ENCODE peak calls at places on chromosomes 3 and 15, in six cellular contexts. B, W, D, R, P and T are unnamed samples.

GRCh38 chr3:139520028-139520737 is 19.4 kb downstream of the RBP1 start:
- DNase-seq in B (peak), W (peak), D (no peak), R (no peak), P (no peak), T (peak)

GRCh38 chr15:36831125-36831914 is 251.9 kb downstream of the CDIN1 start:
- DNase-seq in B (peak), W (no peak), D (no peak), R (peak), P (no peak), T (peak)

GRCh38 chr3:125381743-125382142 is 6.6 kb upstream of the ZNF148 start:
- DNase-seq in B (peak), W (no peak), D (no peak), R (peak), P (no peak), T (no peak)

GRCh38 chr15:36362508-36362907 is 216.9 kb upstream of the CDIN1 start:
- DNase-seq in B (peak), W (peak), D (peak), R (peak), P (no peak), T (no peak)

GRCh38 chr3:30886888-30887287 is 7.6 kb downstream of the GADL1 start:
- DNase-seq in B (no peak), W (no peak), D (no peak), R (no peak), P (no peak), T (no peak)

GRCh38 chr3:102394517-102394916 is 40.3 kb upstream of the ZPLD1 start:
- DNase-seq in B (no peak), W (no peak), D (no peak), R (no peak), P (no peak), T (no peak)

GRCh38 chr15:76177491-76178040 is 117.8 kb downstream of the TMEM266 start:
- DNase-seq in B (peak), W (no peak), D (no peak), R (peak), P (no peak), T (no peak)

GRCh38 chr15:43329960-43330779 is at the start of gene LCMT2:
- DNase-seq in B (peak), W (peak), D (peak), R (peak), P (peak), T (peak)

GRCh38 chr3:134911611-134912604 is 116.8 kb downstream of the EPHB1 start:
- DNase-seq in B (no peak), W (no peak), D (no peak), R (no peak), P (no peak), T (no peak)

GRCh38 chr15:63075072-63075995 is 32.8 kb downstream of the TPM1 start:
- DNase-seq in B (peak), W (no peak), D (no peak), R (peak), P (no peak), T (peak)

GRCh38 chr3:42961633-42962032 is 17.5 kb upstream of the GASK1A start:
- DNase-seq in B (peak), W (peak), D (no peak), R (peak), P (peak), T (peak)

GRCh38 chr3:141452045-141452444 is 34.8 kb upstream of the RASA2 start:
- DNase-seq in B (peak), W (peak), D (no peak), R (peak), P (peak), T (peak)

GRCh38 chr3:56196700-56197099 is 271.6 kb downstream of the ERC2 start:
- DNase-seq in B (no peak), W (no peak), D (no peak), R (no peak), P (no peak), T (no peak)

GRCh38 chr3:108485146-108485545 is 25.2 kb downstream of the MYH15 start:
- DNase-seq in B (no peak), W (peak), D (peak), R (no peak), P (no peak), T (no peak)

GRCh38 chr15:83926116-83926515 is 272.2 kb downstream of the ADAMTSL3 start:
- DNase-seq in B (peak), W (no peak), D (no peak), R (no peak), P (no peak), T (no peak)

GRCh38 chr15:25798207-25798931 is 64.8 kb downstream of the ATP10A start:
- DNase-seq in B (peak), W (no peak), D (no peak), R (no peak), P (no peak), T (no peak)

GRCh38 chr3:40504636-40505430 is 1.0 kb upstream of the ZNF620 start:
- DNase-seq in B (peak), W (peak), D (no peak), R (peak), P (no peak), T (peak)

GRCh38 chr3:127670229-127670559 is 2.6 kb upstream of the ABTB1 start:
- DNase-seq in B (no peak), W (no peak), D (no peak), R (no peak), P (no peak), T (no peak)

GRCh38 chr3:46361408-46362283 is 7.7 kb downstream of the CCR2 start:
- DNase-seq in B (no peak), W (no peak), D (no peak), R (peak), P (no peak), T (peak)

GRCh38 chr3:127902486-127902885 is 12.5 kb upstream of the KBTBD12 start:
- DNase-seq in B (no peak), W (peak), D (no peak), R (no peak), P (no peak), T (no peak)

GRCh38 chr15:52093539-52094502 is 18.8 kb downstream of the BCL2L10 start:
- DNase-seq in B (peak), W (no peak), D (no peak), R (peak), P (no peak), T (no peak)

GRCh38 chr3:41682996-41683395 is 278.9 kb downstream of the ULK4 start:
- DNase-seq in B (peak), W (no peak), D (no peak), R (peak), P (no peak), T (peak)

GRCh38 chr3:57004154-57004730 is 56.2 kb upstream of the SPATA12 start:
- DNase-seq in B (no peak), W (no peak), D (no peak), R (no peak), P (no peak), T (peak)

GRCh38 chr3:128480717-128481437 is 12.1 kb downstream of the GATA2 start:
- DNase-seq in B (no peak), W (no peak), D (no peak), R (no peak), P (no peak), T (no peak)

GRCh38 chr3:127101411-127102067 is 91.4 kb upstream of the PRR23E start:
- DNase-seq in B (no peak), W (no peak), D (no peak), R (no peak), P (no peak), T (no peak)

GRCh38 chr15:33801954-33802353 is 166.3 kb upstream of the CHRM5 start:
- DNase-seq in B (no peak), W (no peak), D (no peak), R (no peak), P (no peak), T (no peak)

GRCh38 chr3:45611619-45612018 is 17.1 kb downstream of the LIMD1 start:
- DNase-seq in B (no peak), W (no peak), D (no peak), R (no peak), P (peak), T (no peak)

GRCh38 chr15:66936864-66937245 is 128.5 kb upstream of the SMAD3 start:
- DNase-seq in B (no peak), W (no peak), D (no peak), R (no peak), P (no peak), T (no peak)

GRCh38 chr3:142210608-142211007 is 14.8 kb downstream of the GK5 start:
- DNase-seq in B (no peak), W (no peak), D (no peak), R (peak), P (no peak), T (no peak)

GRCh38 chr15:78640840-78641733 is at the start of gene CHRNB4:
- DNase-seq in B (no peak), W (peak), D (peak), R (peak), P (peak), T (no peak)

GRCh38 chr3:162165346-162165745 is 668.7 kb downstream of the OTOL1 start:
- DNase-seq in B (peak), W (no peak), D (no peak), R (peak), P (no peak), T (no peak)

GRCh38 chr15:86743283-86743903 is 663.7 kb downstream of the AGBL1 start:
- DNase-seq in B (no peak), W (peak), D (peak), R (peak), P (peak), T (peak)

GRCh38 chr3:5055352-5056004 is 66.6 kb upstream of the ARL8B start:
- DNase-seq in B (no peak), W (no peak), D (no peak), R (no peak), P (no peak), T (no peak)

GRCh38 chr15:100733088-100733487 is 130.7 kb downstream of the ASB7 start:
- DNase-seq in B (peak), W (peak), D (no peak), R (peak), P (no peak), T (peak)

GRCh38 chr3:172711457-172711800 is 562 bp upstream of the NCEH1 start:
- DNase-seq in B (no peak), W (no peak), D (no peak), R (no peak), P (no peak), T (peak)

GRCh38 chr3:172710709-172711456 is at the start of gene NCEH1:
- DNase-seq in B (peak), W (peak), D (peak), R (peak), P (peak), T (peak)

GRCh38 chr3:172707967-172708366 is 2.9 kb downstream of the NCEH1 start:
- DNase-seq in B (peak), W (no peak), D (no peak), R (peak), P (no peak), T (no peak)

GRCh38 chr3:172709776-172710708 is 825 bp downstream of the NCEH1 start:
- DNase-seq in B (peak), W (peak), D (no peak), R (peak), P (no peak), T (peak)

DNA sequence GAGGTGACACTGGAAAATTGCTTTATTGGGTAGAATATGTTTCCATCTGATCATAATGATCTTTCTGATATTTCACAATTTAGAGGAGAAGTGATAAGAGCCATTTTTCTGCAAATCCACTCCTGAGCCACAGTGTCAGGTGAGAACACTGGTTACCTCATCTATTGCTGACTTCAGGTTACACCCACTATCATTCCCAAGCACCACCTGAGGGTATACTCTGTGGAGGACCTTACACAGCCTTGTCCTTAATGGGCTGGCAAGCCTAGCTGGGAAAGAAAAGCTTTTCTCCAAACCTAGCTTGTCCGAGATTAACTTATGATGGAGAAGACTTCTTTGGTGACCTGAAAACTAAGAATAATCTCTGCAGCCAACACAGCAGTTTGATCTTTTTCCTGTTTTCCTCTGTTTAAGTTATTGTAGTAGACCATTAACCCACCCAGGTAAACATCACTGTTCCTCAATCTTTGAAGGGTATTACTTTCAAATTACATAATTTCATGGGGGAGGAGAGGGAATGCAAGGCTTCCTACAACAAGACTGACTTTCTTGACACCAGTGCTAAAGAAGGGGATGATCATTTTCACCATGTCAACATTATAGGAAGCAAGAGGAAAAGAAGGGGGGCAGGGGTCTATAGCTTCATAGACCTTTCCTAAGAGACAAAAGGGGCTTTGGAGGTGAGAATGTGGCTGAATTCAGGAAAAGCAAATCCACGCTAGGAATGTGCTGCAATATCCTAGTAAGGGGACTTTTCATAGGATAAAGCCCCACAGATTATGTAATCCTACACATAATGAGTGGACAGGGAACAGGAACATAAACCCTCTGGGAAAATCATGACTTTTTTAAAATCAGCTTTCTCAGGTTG is 1.7 kb downstream of the NCEH1 start:
- DNase-seq in B (peak), W (peak), D (no peak), R (peak), P (no peak), T (no peak)
- H3K4me3 ChIP-seq in B (peak), W (no peak), D (no peak), R (no peak), P (no peak), T (no peak)

GRCh38 chr3:2944628-2945027 is 165.5 kb downstream of the IL5RA start:
- DNase-seq in B (no peak), W (no peak), D (no peak), R (no peak), P (no peak), T (no peak)
- H3K4ac ChIP-seq in B (no peak), W (no peak), D (no peak), R (no peak), P (no peak), T (no peak)

DNA sequence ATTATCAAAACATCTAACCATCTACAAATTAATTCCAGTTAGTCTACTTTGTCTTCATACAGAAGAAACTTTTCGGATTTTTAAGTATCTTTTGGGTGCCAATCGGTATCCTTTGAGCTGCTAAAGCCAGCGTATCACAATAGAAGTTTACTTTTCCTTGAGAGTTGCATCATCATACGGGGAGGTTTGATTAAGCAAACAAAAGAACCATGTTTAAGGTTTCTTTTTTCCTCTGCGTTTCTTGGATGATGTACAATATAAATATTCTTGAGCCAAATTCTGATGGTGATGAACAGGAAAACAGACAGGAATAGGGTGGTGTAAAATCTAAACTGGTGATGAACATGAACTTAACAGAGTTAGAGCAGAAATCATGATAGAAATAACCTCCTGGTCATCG is 527.9 kb downstream of the FOXP1 start:
- DNase-seq in B (peak), W (no peak), D (no peak), R (no peak), P (no peak), T (no peak)
- H3K4me3 ChIP-seq in B (no peak), W (no peak), D (no peak), R (no peak), P (no peak), T (no peak)

DNA sequence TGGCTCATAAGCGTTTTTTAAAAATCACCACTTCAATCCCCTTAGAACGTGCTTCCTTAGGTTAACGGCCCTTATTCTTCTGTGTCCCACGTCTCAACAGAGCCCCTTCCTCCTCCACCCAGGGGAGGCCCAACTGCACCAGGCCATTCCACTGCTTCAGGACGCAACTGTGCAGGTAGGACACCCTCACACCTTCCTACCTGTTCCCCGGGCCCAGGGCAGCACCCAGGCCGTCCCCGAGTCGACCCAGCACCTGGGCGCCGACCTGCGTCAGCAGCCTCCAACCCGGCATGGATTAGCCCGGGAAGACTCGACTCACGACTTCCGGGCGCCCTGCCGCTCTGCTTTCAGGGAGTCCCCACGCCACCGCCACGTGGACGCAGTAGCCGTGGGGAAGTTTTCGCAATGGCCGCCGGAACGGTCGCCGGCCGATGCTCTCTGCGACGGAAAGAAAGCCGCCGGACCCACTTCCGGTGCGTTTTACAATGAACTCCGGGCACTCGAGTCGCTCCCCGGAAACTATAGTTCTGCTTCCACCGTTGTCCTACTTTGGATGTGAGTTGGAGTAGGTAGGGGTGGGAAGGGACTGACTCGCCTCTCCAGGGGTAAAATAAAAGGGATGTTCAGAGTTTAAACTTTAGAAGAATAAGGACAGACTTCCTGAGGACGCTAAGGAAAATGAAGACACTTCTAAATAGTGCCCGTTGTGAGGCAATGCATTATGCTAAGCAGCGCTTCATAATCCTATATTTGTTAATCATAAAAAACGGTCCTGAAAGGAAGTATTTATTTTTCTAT is at the start of gene MRPL3:
- DNase-seq in B (peak), W (peak), D (peak), R (peak), P (peak), T (peak)
- H3K4ac ChIP-seq in B (peak), W (peak), D (peak), R (peak), P (no peak), T (peak)

DNA sequence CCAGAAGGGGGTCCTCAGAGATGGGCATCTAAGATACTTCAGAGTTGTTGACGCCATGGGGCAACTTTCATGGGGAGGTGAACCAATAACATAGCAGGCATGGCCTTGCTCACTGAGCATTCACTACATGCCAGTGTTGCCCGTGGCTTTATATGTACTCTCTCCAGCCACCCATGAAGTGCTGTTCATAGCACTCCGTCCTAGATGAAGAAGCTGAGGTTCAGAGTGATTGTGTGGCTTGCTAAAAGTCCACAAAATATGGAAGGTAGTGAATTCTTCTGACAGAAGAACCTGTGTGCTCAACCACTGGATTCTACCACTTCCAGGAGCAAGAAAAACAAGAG is 9.8 kb upstream of the SEMA4B start:
- DNase-seq in B (no peak), W (no peak), D (no peak), R (no peak), P (no peak), T (no peak)
- H3K4me3 ChIP-seq in B (no peak), W (no peak), D (no peak), R (no peak), P (no peak), T (no peak)

DNA sequence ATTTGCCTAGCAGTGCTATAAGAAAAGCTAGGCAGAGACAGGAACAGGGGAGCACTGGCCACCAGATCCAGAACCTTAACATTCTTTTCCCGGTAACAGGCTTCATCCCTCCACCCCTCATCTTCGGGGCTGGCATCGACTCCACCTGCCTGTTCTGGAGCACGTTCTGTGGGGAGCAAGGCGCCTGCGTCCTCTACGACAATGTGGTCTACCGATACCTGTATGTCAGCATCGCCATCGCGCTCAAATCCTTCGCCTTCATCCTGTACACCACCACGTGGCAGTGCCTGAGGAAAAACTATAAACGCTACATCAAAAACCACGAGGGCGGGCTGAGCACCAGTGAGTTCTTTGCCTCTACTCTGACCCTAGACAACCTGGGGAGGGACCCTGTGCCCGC is 231.0 kb upstream of the ST8SIA2 start:
- DNase-seq in B (no peak), W (no peak), D (no peak), R (no peak), P (no peak), T (no peak)
- H3K4ac ChIP-seq in B (no peak), W (peak), D (peak), R (no peak), P (no peak), T (no peak)